ENCODE peak calls at places on chromosomes 6 and 20, in ten cellular contexts. B is SK-N-SH, X is brain microvascular endothelial cell, G is foreskin keratinocyte, F is PC-3, Q is K562, J is fibroblast of lung, T is tibial artery, U is colonic mucosa, I is body of pancreas. K is an unnamed sample.

GRCh38 chr6:46704562-46704961 is 16.9 kb downstream of the TDRD6 start:
- DNase-seq in B (no peak), X (peak), G (peak), F (peak), Q (no peak), J (peak), T (no peak), U (no peak), I (no peak), K (peak)

GRCh38 chr20:10611357-10611756 is 62.4 kb downstream of the JAG1 start:
- DNase-seq in B (peak), X (peak), G (peak), F (peak), Q (peak), J (peak), T (no peak), U (no peak), I (peak), K (peak)

GRCh38 chr6:136950436-136950835 is 28.3 kb downstream of the SLC35D3 start:
- DNase-seq in B (no peak), X (peak), G (no peak), F (no peak), Q (peak), J (no peak), T (no peak), U (no peak), I (no peak), K (no peak)

GRCh38 chr6:89022747-89023289 is 57.7 kb upstream of the PNRC1 start:
- DNase-seq in B (no peak), X (no peak), G (peak), F (peak), Q (no peak), J (peak), T (no peak), U (no peak), I (no peak), K (no peak)

GRCh38 chr20:46739441-46740213 is 30.2 kb downstream of the SLC2A10 start:
- DNase-seq in B (no peak), X (no peak), G (peak), F (peak), Q (no peak), J (peak), T (no peak), U (no peak), I (no peak), K (no peak)

GRCh38 chr6:111992851-111993250 is 61.1 kb upstream of the CCN6 start:
- DNase-seq in B (no peak), X (peak), G (peak), F (peak), Q (no peak), J (no peak), T (no peak), U (no peak), I (no peak), K (no peak)

GRCh38 chr6:155528982-155529453 is 73.4 kb upstream of the NOX3 start:
- DNase-seq in B (no peak), X (peak), G (peak), F (peak), Q (no peak), J (peak), T (no peak), U (no peak), I (no peak), K (no peak)

GRCh38 chr20:35478804-35479472 is 23.5 kb downstream of the CEP250 start:
- DNase-seq in B (no peak), X (peak), G (no peak), F (no peak), Q (peak), J (no peak), T (no peak), U (no peak), I (no peak), K (peak)

GRCh38 chr20:50110141-50111047 is 2.6 kb downstream of the UBE2V1 start:
- DNase-seq in B (no peak), X (no peak), G (peak), F (peak), Q (no peak), J (no peak), T (no peak), U (peak), I (peak), K (no peak)

GRCh38 chr20:45972500-45973183 is 639 bp upstream of the ZNF335 start:
- DNase-seq in B (no peak), X (no peak), G (peak), F (peak), Q (peak), J (no peak), T (no peak), U (no peak), I (peak), K (no peak)

GRCh38 chr6:18380165-18380564 is 7.0 kb upstream of the RNF144B start:
- DNase-seq in B (no peak), X (no peak), G (no peak), F (peak), Q (no peak), J (no peak), T (no peak), U (no peak), I (no peak), K (no peak)

GRCh38 chr6:83055366-83055964 is 10.2 kb downstream of the UBE3D start:
- DNase-seq in B (peak), X (peak), G (no peak), F (peak), Q (peak), J (peak), T (no peak), U (peak), I (peak), K (peak)

GRCh38 chr6:142551145-142551811 is 249.5 kb downstream of the ADGRG6 start:
- DNase-seq in B (no peak), X (no peak), G (peak), F (peak), Q (no peak), J (no peak), T (no peak), U (no peak), I (no peak), K (peak)

GRCh38 chr6:168983925-168984324 is 269.7 kb downstream of the THBS2 start:
- DNase-seq in B (no peak), X (no peak), G (no peak), F (no peak), Q (no peak), J (no peak), T (no peak), U (no peak), I (no peak), K (no peak)

GRCh38 chr6:40722081-40722480 is 134.9 kb upstream of the LRFN2 start:
- DNase-seq in B (no peak), X (peak), G (no peak), F (no peak), Q (no peak), J (no peak), T (no peak), U (no peak), I (no peak), K (peak)

GRCh38 chr6:44661221-44661609 is 273.7 kb downstream of the CDC5L start:
- DNase-seq in B (no peak), X (no peak), G (peak), F (peak), Q (no peak), J (no peak), T (no peak), U (no peak), I (no peak), K (no peak)

GRCh38 chr6:166938150-166938549 is 18.2 kb downstream of the RNASET2 start:
- DNase-seq in B (no peak), X (no peak), G (no peak), F (no peak), Q (no peak), J (no peak), T (no peak), U (no peak), I (no peak), K (no peak)

GRCh38 chr6:168885741-168886140 is 367.9 kb downstream of the THBS2 start:
- DNase-seq in B (no peak), X (no peak), G (no peak), F (no peak), Q (no peak), J (no peak), T (no peak), U (no peak), I (peak), K (no peak)

GRCh38 chr6:118712955-118713354 is 61.6 kb upstream of the CEP85L start:
- DNase-seq in B (no peak), X (peak), G (peak), F (peak), Q (no peak), J (peak), T (no peak), U (no peak), I (no peak), K (no peak)

DNA sequence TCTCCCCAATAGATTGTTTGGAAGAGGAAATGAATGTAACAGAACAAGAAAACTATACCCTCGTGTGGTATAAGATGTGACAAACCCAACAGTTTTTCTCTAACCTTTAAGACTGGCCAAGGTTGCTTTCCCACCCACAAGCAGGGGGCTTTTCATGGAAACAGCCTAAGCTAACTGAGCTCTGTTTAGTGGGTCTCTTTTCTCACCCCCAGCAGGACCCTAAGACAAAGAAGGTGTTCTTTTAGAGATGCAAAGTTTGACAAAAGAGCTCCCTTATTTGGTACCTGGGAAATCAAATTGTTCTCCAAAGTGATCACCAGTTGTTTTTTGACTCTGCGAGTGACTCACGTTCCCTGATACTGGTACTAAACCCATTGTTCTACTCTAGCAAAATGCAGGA is 59.1 kb downstream of the MBOAT1 start:
- DNase-seq in B (no peak), X (no peak), G (no peak), F (no peak), Q (no peak), J (no peak), T (no peak), U (no peak), I (no peak), K (no peak)
- H3K27ac ChIP-seq in B (no peak), X (no peak), G (no peak), F (no peak), Q (no peak), J (no peak), T (no peak), U (no peak), I (no peak), K (no peak)

DNA sequence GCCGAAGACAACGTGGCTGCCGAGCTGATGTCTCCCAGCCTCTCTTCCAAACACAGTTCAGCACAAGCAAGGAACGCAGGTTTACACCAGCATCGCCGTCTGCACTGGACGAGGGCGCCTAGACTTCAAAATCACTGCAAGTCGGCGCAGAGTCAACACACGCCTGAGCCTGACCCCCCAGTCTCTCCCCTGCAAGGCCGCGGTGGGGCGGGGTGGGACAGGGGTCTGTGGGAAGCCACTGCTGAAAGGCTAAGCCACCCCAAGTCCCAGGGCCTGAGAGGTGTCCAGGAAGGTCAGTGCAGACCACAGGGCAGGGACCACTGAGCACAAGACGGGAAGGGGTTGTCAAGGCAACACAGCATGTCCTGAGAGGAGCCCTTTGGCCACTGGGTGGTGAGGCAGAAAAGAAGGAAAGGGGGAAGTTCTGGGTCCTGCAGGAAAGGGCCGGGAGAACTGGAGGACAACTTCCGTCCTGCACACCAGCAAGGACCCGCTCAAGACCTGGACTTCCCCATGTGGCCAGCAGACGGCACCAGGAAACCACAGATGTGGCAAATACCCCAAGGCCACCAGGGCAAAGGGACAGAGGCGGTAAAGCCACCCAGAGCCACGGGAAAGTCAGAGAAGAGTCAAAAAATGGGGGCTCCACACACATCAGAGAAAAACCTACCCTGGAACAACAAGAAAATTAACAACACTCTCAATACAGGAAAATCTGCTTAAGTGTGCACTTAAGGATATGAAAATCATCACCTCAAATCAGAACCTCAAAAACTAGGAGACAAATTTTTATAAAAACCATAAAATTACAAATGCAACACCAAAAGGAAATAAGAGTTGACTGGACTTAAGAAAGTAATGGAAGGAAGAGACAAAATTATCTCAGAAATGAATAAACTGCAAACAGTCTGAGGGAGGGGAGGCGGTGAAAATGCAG is 84.8 kb downstream of the TAF4 start:
- DNase-seq in B (peak), X (peak), G (no peak), F (peak), Q (peak), J (peak), T (no peak), U (no peak), I (peak), K (no peak)
- TF ChIP-seq CTCF in B (peak), X (peak), G (peak), F (peak), Q (peak), J (peak), T (peak), U (no peak), I (peak), K (peak)

DNA sequence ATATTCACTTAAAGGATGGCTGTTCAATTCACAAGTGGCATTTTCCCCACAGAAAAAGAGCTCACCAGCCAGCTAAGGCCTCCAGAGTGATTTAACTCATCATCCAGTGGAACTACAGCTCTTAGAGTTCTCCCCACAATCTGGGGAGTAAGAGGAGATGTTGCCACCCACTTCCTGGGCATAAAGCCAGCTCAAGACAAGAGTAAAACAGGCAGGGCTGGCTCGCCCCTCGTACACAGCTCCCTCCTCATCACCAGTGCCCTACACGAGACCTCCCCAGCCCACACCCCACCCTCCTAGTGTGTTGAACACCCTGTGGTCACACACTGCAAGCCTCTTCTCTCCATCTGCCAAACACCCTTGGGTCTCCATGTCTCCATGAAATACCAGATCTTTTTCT is 47.2 kb upstream of the IPCEF1 start:
- DNase-seq in B (peak), X (peak), G (no peak), F (peak), Q (no peak), J (peak), T (no peak), U (no peak), I (peak), K (no peak)
- H3K27ac ChIP-seq in B (peak), X (no peak), G (no peak), F (no peak), Q (no peak), J (no peak), T (peak), U (no peak), I (no peak), K (no peak)

GRCh38 chr6:33417903-33418689 is at the start of gene CUTA:
- DNase-seq in B (peak), X (peak), G (peak), F (peak), Q (peak), J (peak), T (peak), U (peak), I (peak), K (peak)

GRCh38 chr6:33417127-33417902 is 592 bp downstream of the CUTA start:
- DNase-seq in B (no peak), X (peak), G (peak), F (peak), Q (peak), J (peak), T (no peak), U (no peak), I (no peak), K (peak)

GRCh38 chr6:33419580-33420492 is at the start of gene SYNGAP1:
- DNase-seq in B (peak), X (peak), G (no peak), F (no peak), Q (peak), J (peak), T (peak), U (no peak), I (no peak), K (peak)

GRCh38 chr6:33420493-33421343 is 853 bp downstream of the SYNGAP1 start:
- DNase-seq in B (no peak), X (no peak), G (no peak), F (no peak), Q (peak), J (no peak), T (no peak), U (no peak), I (no peak), K (peak)

GRCh38 chr6:33418690-33419291 is 884 bp upstream of the CUTA start:
- DNase-seq in B (no peak), X (peak), G (no peak), F (no peak), Q (peak), J (no peak), T (no peak), U (no peak), I (no peak), K (no peak)
- TF ChIP-seq CTCF in B (no peak), X (no peak), G (no peak), F (no peak), Q (peak), J (no peak), T (no peak), U (no peak), I (no peak), K (no peak)